ENCODE peak calls at places on chromosome 14, in nine cellular contexts. I is DMS53; H is stimulated activated CD4-positive, alpha-beta T cell treated with anti-CD3 and anti-CD28 coated beads, Interleukin-15, amount 100 ng/mL, for 48 hours; C is naive thymus-derived CD8-positive, alpha-beta T cell; L is stimulated activated CD8-positive, alpha-beta memory T cell treated with anti-CD3 and anti-CD28 coated beads, Interleukin-2, amount 100 ng/mL, for 48 hours; F is NCI-H460; U is lung; B is osteocyte; Q is GM23248. R is an unnamed sample.

GRCh38 chr14:100376751-100377171 is 53.6 kb downstream of the SLC25A47 start:
- DNase-seq in I (peak; percentile 52), H (no peak), C (no peak), L (no peak), F (peak; percentile 54), U (no peak), B (no peak), Q (peak; percentile 69), R (no peak)

GRCh38 chr14:101665478-101666078 is 95.9 kb upstream of the PPP2R5C start:
- DNase-seq in I (peak; percentile 36), H (peak; percentile 27), C (no peak), L (no peak), F (peak; percentile 41), U (no peak), B (no peak), Q (peak; percentile 58), R (no peak)

GRCh38 chr14:88384653-88385205 is 728 bp upstream of the SPATA7 start:
- DNase-seq in I (peak; percentile 27), H (no peak), C (no peak), L (no peak), F (no peak), U (no peak), B (no peak), Q (peak; percentile 53), R (no peak)

GRCh38 chr14:21867541-21867940 is 193.9 kb upstream of the OR4E1 start:
- DNase-seq in I (no peak), H (no peak), C (no peak), L (no peak), F (no peak), U (no peak), B (no peak), Q (peak; percentile 45), R (no peak)

GRCh38 chr14:95326987-95327386 is 7.3 kb upstream of the CLMN start:
- DNase-seq in I (no peak), H (no peak), C (no peak), L (no peak), F (no peak), U (no peak), B (no peak), Q (no peak), R (no peak)

GRCh38 chr14:42633504-42634095 is 1026.9 kb downstream of the LRFN5 start:
- DNase-seq in I (no peak), H (no peak), C (no peak), L (no peak), F (no peak), U (no peak), B (no peak), Q (no peak), R (no peak)

GRCh38 chr14:94036328-94037167 is 10.4 kb downstream of the OTUB2 start:
- DNase-seq in I (peak; percentile 78), H (peak; percentile 68), C (peak; percentile 65), L (peak; percentile 58), F (peak; percentile 66), U (peak; percentile 68), B (no peak), Q (peak; percentile 67), R (peak; percentile 55)

GRCh38 chr14:103613517-103613916 is 15.5 kb upstream of the KLC1 start:
- DNase-seq in I (peak; percentile 73), H (peak; percentile 12), C (no peak), L (no peak), F (peak; percentile 40), U (no peak), B (no peak), Q (no peak), R (no peak)

GRCh38 chr14:20986811-20987210 is 3.0 kb upstream of the METTL17 start:
- DNase-seq in I (peak; percentile 9), H (no peak), C (no peak), L (no peak), F (peak; percentile 54), U (no peak), B (no peak), Q (peak; percentile 96), R (no peak)

GRCh38 chr14:104473244-104473565 is 106.4 kb upstream of the C14orf180 start:
- DNase-seq in I (no peak), H (no peak), C (no peak), L (no peak), F (no peak), U (no peak), B (no peak), Q (no peak), R (no peak)

GRCh38 chr14:35351497-35351896 is 53.1 kb downstream of the NFKBIA start:
- DNase-seq in I (no peak), H (no peak), C (no peak), L (no peak), F (no peak), U (no peak), B (no peak), Q (no peak), R (no peak)

GRCh38 chr14:50410921-50411320 is 14.2 kb upstream of the CDKL1 start:
- DNase-seq in I (no peak), H (no peak), C (no peak), L (no peak), F (no peak), U (no peak), B (no peak), Q (peak; percentile 79), R (no peak)

GRCh38 chr14:71415404-71415690 is 508.1 kb downstream of the PCNX1 start:
- DNase-seq in I (no peak), H (no peak), C (no peak), L (no peak), F (no peak), U (no peak), B (no peak), Q (peak; percentile 79), R (no peak)

GRCh38 chr14:93780811-93781210 is 7.5 kb downstream of the PRIMA1 start:
- DNase-seq in I (no peak), H (no peak), C (no peak), L (no peak), F (no peak), U (no peak), B (no peak), Q (no peak), R (no peak)

GRCh38 chr14:104515059-104515810 is 64.3 kb upstream of the C14orf180 start:
- DNase-seq in I (no peak), H (no peak), C (no peak), L (no peak), F (no peak), U (no peak), B (peak; percentile 65), Q (no peak), R (no peak)

GRCh38 chr14:96683575-96684289 is 113.5 kb upstream of the VRK1 start:
- DNase-seq in I (peak; percentile 35), H (no peak), C (no peak), L (no peak), F (no peak), U (no peak), B (no peak), Q (peak; percentile 42), R (no peak)

GRCh38 chr14:101775756-101776292 is 14.3 kb downstream of the PPP2R5C start:
- DNase-seq in I (no peak), H (no peak), C (no peak), L (no peak), F (no peak), U (no peak), B (no peak), Q (no peak), R (no peak)

GRCh38 chr14:21505009-21505553 is 6.1 kb downstream of the METTL3 start:
- DNase-seq in I (no peak), H (no peak), C (no peak), L (no peak), F (no peak), U (no peak), B (no peak), Q (no peak), R (no peak)

GRCh38 chr14:100677152-100677924 is 49.4 kb upstream of the DLK1 start:
- DNase-seq in I (no peak), H (no peak), C (no peak), L (no peak), F (no peak), U (no peak), B (peak; percentile 89), Q (no peak), R (no peak)

GRCh38 chr14:106491851-106492250 is 965.5 kb downstream of the TMEM121 start:
- DNase-seq in I (peak; percentile 67), H (no peak), C (no peak), L (no peak), F (peak; percentile 18), U (no peak), B (no peak), Q (peak; percentile 0), R (no peak)

GRCh38 chr14:24369463-24369862 is 1.5 kb downstream of the NFATC4 start:
- DNase-seq in I (no peak), H (no peak), C (no peak), L (no peak), F (no peak), U (no peak), B (no peak), Q (no peak), R (no peak)

GRCh38 chr14:41901089-41901488 is 294.4 kb downstream of the LRFN5 start:
- DNase-seq in I (no peak), H (no peak), C (no peak), L (no peak), F (no peak), U (no peak), B (no peak), Q (no peak), R (no peak)

GRCh38 chr14:31568671-31569070 is 7.5 kb downstream of the NUBPL start:
- DNase-seq in I (no peak), H (no peak), C (no peak), L (no peak), F (no peak), U (no peak), B (no peak), Q (peak; percentile 69), R (no peak)

GRCh38 chr14:75229576-75229922 is 49.1 kb upstream of the FOS start:
- DNase-seq in I (no peak), H (no peak), C (no peak), L (no peak), F (no peak), U (no peak), B (no peak), Q (no peak), R (no peak)

GRCh38 chr14:92215579-92215978 is 93.8 kb downstream of the CPSF2 start:
- DNase-seq in I (no peak), H (no peak), C (no peak), L (no peak), F (peak; percentile 25), U (no peak), B (peak; percentile 72), Q (peak; percentile 70), R (no peak)

GRCh38 chr14:50599700-50600444 is 39.9 kb downstream of the ATL1 start:
- DNase-seq in I (peak; percentile 46), H (no peak), C (no peak), L (no peak), F (peak; percentile 64), U (no peak), B (no peak), Q (peak; percentile 63), R (no peak)

GRCh38 chr14:74478996-74479635 is 14.0 kb downstream of the NPC2 start:
- DNase-seq in I (peak; percentile 42), H (no peak), C (no peak), L (no peak), F (peak; percentile 45), U (no peak), B (no peak), Q (peak; percentile 56), R (no peak)

GRCh38 chr14:105062048-105062433 is 3.2 kb downstream of the GPR132 start:
- DNase-seq in I (no peak), H (no peak), C (no peak), L (no peak), F (no peak), U (no peak), B (no peak), Q (no peak), R (no peak)

GRCh38 chr14:59438148-59438766 is 26.9 kb downstream of the GPR135 start:
- DNase-seq in I (peak; percentile 2), H (no peak), C (no peak), L (no peak), F (no peak), U (no peak), B (no peak), Q (peak; percentile 75), R (no peak)

GRCh38 chr14:104494483-104494882 is 85.1 kb upstream of the C14orf180 start:
- DNase-seq in I (no peak), H (no peak), C (no peak), L (no peak), F (no peak), U (no peak), B (no peak), Q (no peak), R (no peak)